ENCODE peak calls at places on chromosomes 16 and 17, in nine cellular contexts. R is SK-N-SH, U is heart right ventricle, M is BE2C, N is IMR-90, C is heart left ventricle, Y is cardiac muscle cell, W is neural progenitor cell, B is upper lobe of right lung. F is an unnamed sample. For H3K27me3 and H3K36me3, the result is how much of the 10 kb centered on the place peaks cover.

GRCh38 chr17:34820922-34821321 is 140.3 kb downstream of the CCT6B start:
- DNase-seq in R (peak), U (no peak), M (peak), N (no peak), C (no peak), Y (no peak), W (no peak), B (no peak), F (peak)

GRCh38 chr17:79294459-79295071 is 219.9 kb downstream of the ENGASE start:
- DNase-seq in R (no peak), U (peak), M (no peak), N (peak), C (peak), Y (peak), W (peak), B (peak), F (peak)

GRCh38 chr17:14197582-14197981 is 39.1 kb downstream of the CDRT15 start:
- DNase-seq in R (no peak), U (no peak), M (no peak), N (no peak), C (no peak), Y (no peak), W (no peak), B (no peak), F (no peak)

GRCh38 chr17:45129426-45129939 is 2.8 kb downstream of the PLCD3 start:
- DNase-seq in R (no peak), U (peak), M (no peak), N (no peak), C (peak), Y (no peak), W (peak), B (no peak), F (peak)

GRCh38 chr16:47045023-47045422 is 71.5 kb upstream of the DNAJA2 start:
- DNase-seq in R (no peak), U (no peak), M (no peak), N (no peak), C (no peak), Y (peak), W (no peak), B (no peak), F (peak)

GRCh38 chr16:25060920-25061319 is 45.8 kb upstream of the ARHGAP17 start:
- DNase-seq in R (no peak), U (no peak), M (no peak), N (peak), C (no peak), Y (peak), W (no peak), B (no peak), F (no peak)

GRCh38 chr16:17106243-17106791 is 364.4 kb downstream of the XYLT1 start:
- DNase-seq in R (no peak), U (no peak), M (no peak), N (no peak), C (no peak), Y (no peak), W (peak), B (no peak), F (peak)

GRCh38 chr16:80319181-80319580 is 221.6 kb upstream of the DYNLRB2 start:
- DNase-seq in R (no peak), U (no peak), M (no peak), N (no peak), C (no peak), Y (no peak), W (no peak), B (no peak), F (peak)

GRCh38 chr17:12965988-12966387 is 51.8 kb downstream of the ELAC2 start:
- DNase-seq in R (no peak), U (no peak), M (no peak), N (no peak), C (no peak), Y (no peak), W (no peak), B (no peak), F (no peak)

GRCh38 chr17:27919120-27919519 is 26.0 kb upstream of the LYRM9 start:
- DNase-seq in R (no peak), U (no peak), M (no peak), N (no peak), C (no peak), Y (peak), W (no peak), B (no peak), F (no peak)

GRCh38 chr17:74520790-74521480 is 10.3 kb downstream of the CD300LB start:
- DNase-seq in R (no peak), U (peak), M (no peak), N (no peak), C (no peak), Y (no peak), W (no peak), B (no peak), F (no peak)

GRCh38 chr16:1428511-1428910 is 2.4 kb upstream of the PERCC1 start:
- DNase-seq in R (no peak), U (no peak), M (peak), N (no peak), C (peak), Y (peak), W (peak), B (peak), F (peak)

GRCh38 chr17:64627797-64628196 is 34.3 kb downstream of the SMURF2 start:
- DNase-seq in R (no peak), U (no peak), M (no peak), N (no peak), C (no peak), Y (no peak), W (no peak), B (no peak), F (no peak)

GRCh38 chr16:48365601-48366164 is 19.5 kb downstream of the SIAH1 start:
- DNase-seq in R (peak), U (peak), M (peak), N (peak), C (peak), Y (peak), W (peak), B (peak), F (peak)

GRCh38 chr16:66717112-66717675 is 20.7 kb upstream of the CMTM4 start:
- DNase-seq in R (peak), U (peak), M (peak), N (peak), C (peak), Y (peak), W (peak), B (no peak), F (peak)

GRCh38 chr16:89697161-89697615 is 4.3 kb downstream of the SPATA2L start:
- DNase-seq in R (peak), U (no peak), M (peak), N (no peak), C (no peak), Y (no peak), W (no peak), B (no peak), F (peak)

GRCh38 chr17:77391668-77392375 is 251.1 kb downstream of the SEC14L1 start:
- DNase-seq in R (no peak), U (no peak), M (no peak), N (peak), C (peak), Y (peak), W (peak), B (no peak), F (peak)

GRCh38 chr17:36979585-36979941 is 30.8 kb downstream of the AATF start:
- DNase-seq in R (no peak), U (no peak), M (no peak), N (no peak), C (no peak), Y (no peak), W (no peak), B (no peak), F (no peak)

GRCh38 chr17:10062757-10063385 is 135.5 kb downstream of the GAS7 start:
- DNase-seq in R (no peak), U (no peak), M (no peak), N (no peak), C (no peak), Y (no peak), W (no peak), B (no peak), F (peak)

GRCh38 chr17:57377094-57377493 is 120.8 kb downstream of the MSI2 start:
- DNase-seq in R (no peak), U (no peak), M (no peak), N (no peak), C (no peak), Y (no peak), W (no peak), B (no peak), F (no peak)

GRCh38 chr17:27559996-27560481 is 70.9 kb upstream of the LGALS9 start:
- DNase-seq in R (peak), U (peak), M (no peak), N (peak), C (peak), Y (peak), W (no peak), B (no peak), F (no peak)

GRCh38 chr17:49447603-49448325 is 33.1 kb upstream of the PHB1 start:
- DNase-seq in R (no peak), U (peak), M (no peak), N (no peak), C (peak), Y (peak), W (no peak), B (no peak), F (no peak)

GRCh38 chr17:19650826-19651225 is 2.3 kb downstream of the ALDH3A2 start:
- DNase-seq in R (no peak), U (no peak), M (no peak), N (peak), C (no peak), Y (no peak), W (no peak), B (no peak), F (no peak)

GRCh38 chr16:27441998-27442397 is 40.0 kb downstream of the IL21R start:
- DNase-seq in R (no peak), U (no peak), M (no peak), N (no peak), C (no peak), Y (no peak), W (no peak), B (peak), F (no peak)

GRCh38 chr17:47720754-47721533 is 12.1 kb upstream of the TBX21 start:
- DNase-seq in R (peak), U (no peak), M (peak), N (no peak), C (no peak), Y (peak), W (peak), B (no peak), F (peak)

GRCh38 chr16:28587386-28587785 is 9.5 kb downstream of the SULT1A2 start:
- DNase-seq in R (no peak), U (no peak), M (no peak), N (no peak), C (no peak), Y (no peak), W (no peak), B (no peak), F (no peak)

GRCh38 chr17:63185420-63185819 is 219.4 kb downstream of the TANC2 start:
- DNase-seq in R (no peak), U (no peak), M (no peak), N (no peak), C (no peak), Y (no peak), W (no peak), B (no peak), F (no peak)

GRCh38 chr16:86730086-86730485 is 151.7 kb downstream of the FOXL1 start:
- DNase-seq in R (no peak), U (no peak), M (no peak), N (no peak), C (no peak), Y (no peak), W (no peak), B (no peak), F (no peak)

GRCh38 chr16:86733526-86734254 is 155.3 kb downstream of the FOXL1 start:
- DNase-seq in R (no peak), U (no peak), M (no peak), N (no peak), C (no peak), Y (no peak), W (peak), B (no peak), F (peak)

GRCh38 chr16:86732621-86733297 is 154.4 kb downstream of the FOXL1 start:
- DNase-seq in R (no peak), U (no peak), M (no peak), N (peak), C (no peak), Y (peak), W (peak), B (no peak), F (peak)

GRCh38 chr16:86727131-86727530 is 148.8 kb downstream of the FOXL1 start:
- DNase-seq in R (no peak), U (peak), M (no peak), N (no peak), C (peak), Y (no peak), W (no peak), B (no peak), F (no peak)

DNA sequence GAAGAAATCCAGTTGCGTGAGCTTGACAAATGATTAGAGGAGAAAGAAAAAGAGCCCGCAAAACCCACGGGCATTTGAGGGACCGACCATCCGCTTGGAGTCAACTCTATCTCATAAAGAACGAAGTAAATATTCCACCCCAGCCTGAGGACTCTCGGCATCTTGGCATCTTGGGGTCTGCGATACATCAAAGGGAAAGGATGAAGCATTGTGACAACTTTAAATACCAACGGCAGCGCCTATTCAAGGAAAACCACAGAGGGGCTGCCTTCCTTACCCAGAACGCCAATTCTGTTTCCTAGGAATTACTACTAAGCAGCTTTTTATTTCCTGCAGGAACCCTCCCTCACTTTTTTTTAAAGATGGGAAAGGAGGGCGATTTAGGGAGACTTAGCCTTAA is 152.2 kb downstream of the FOXL1 start:
- DNase-seq in R (no peak), U (no peak), M (no peak), N (no peak), C (no peak), Y (no peak), W (no peak), B (no peak), F (no peak)
- H3K27me3 ChIP-seq in R (under half), U (under half), M (under half), N (half or more), C (under half), Y (under half), W (under half), B (under half), F (under half)

GRCh38 chr16:23055481-23055880 is 93.8 kb downstream of the USP31 start:
- DNase-seq in R (no peak), U (no peak), M (no peak), N (no peak), C (no peak), Y (no peak), W (no peak), B (no peak), F (no peak)
- H3K4me3 ChIP-seq in R (no peak), U (no peak), M (no peak), N (no peak), C (no peak), Y (no peak), W (no peak), B (no peak), F (no peak)

GRCh38 chr17:3977387-3977786 is 13.2 kb upstream of the ATP2A3 start:
- DNase-seq in R (no peak), U (no peak), M (no peak), N (no peak), C (peak), Y (no peak), W (no peak), B (no peak), F (peak)
- H3K36me3 ChIP-seq in R (under half), U (under half), M (under half), N (under half), C (under half), Y (under half), W (under half), B (under half), F (under half)

GRCh38 chr17:39222866-39223834 is 2.6 kb downstream of the STAC2 start:
- DNase-seq in R (no peak), U (no peak), M (no peak), N (no peak), C (no peak), Y (no peak), W (no peak), B (no peak), F (peak)
- H3K27me3 ChIP-seq in R (under half), U (under half), M (under half), N (half or more), C (under half), Y (half or more), W (half or more), B (half or more), F (half or more)

GRCh38 chr17:58626905-58627304 is 64.9 kb downstream of the TEX14 start:
- DNase-seq in R (no peak), U (no peak), M (no peak), N (no peak), C (no peak), Y (no peak), W (no peak), B (no peak), F (no peak)
- H3K4me3 ChIP-seq in R (no peak), U (no peak), M (no peak), N (no peak), C (no peak), Y (no peak), W (no peak), B (no peak), F (no peak)

DNA sequence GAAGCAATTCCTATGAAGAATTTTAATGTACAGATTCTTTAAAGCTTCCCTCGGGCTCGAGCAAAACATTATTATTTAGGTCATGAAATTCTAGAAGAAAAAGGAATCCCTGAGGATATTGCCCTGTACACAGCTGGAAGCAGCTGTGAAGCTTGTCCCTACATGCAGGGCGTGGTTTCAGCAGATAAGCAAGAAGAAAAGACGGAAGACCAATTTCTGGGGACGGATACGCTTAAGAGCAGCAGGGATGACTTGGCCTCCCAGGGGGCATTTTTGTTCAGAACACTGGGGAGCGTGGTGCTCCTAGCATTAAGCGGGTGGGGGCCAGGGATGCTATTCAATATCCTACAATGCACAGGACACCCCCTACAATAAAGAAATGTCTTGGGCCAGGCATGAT is 34.3 kb downstream of the LITAF start:
- DNase-seq in R (no peak), U (peak), M (no peak), N (no peak), C (peak), Y (no peak), W (no peak), B (no peak), F (no peak)
- H3K36me3 ChIP-seq in R (under half), U (half or more), M (under half), N (half or more), C (half or more), Y (under half), W (under half), B (half or more), F (under half)

GRCh38 chr17:8079291-8080207 is 8.0 kb downstream of the ALOX12B start:
- DNase-seq in R (peak), U (peak), M (peak), N (peak), C (peak), Y (peak), W (peak), B (peak), F (peak)
- H3K27me3 ChIP-seq in R (under half), U (half or more), M (under half), N (half or more), C (half or more), Y (half or more), W (half or more), B (half or more), F (half or more)